ENCODE peak calls at places on chromosomes 11 and 22, in eight cellular contexts. P is hypothalamus; O is activated CD4-positive, alpha-beta T cell treated with anti-CD3 and anti-CD28 coated beads, Interleukin-2, amount 50 U/mL, for 4 hours; M is iPS-NIHi11; G is NCI-H2081; V is nephron progenitor cell; U is kidney epithelial cell; Z is naive thymus-derived CD8-positive, alpha-beta T cell. Q is an unnamed sample.

GRCh38 chr11:66883021-66883968 is 26.4 kb downstream of the LRFN4 start:
- DNase-seq in P (peak; percentile 82), O (peak; percentile 59), M (peak; percentile 86), G (peak; percentile 90), V (peak; percentile 84), U (peak; percentile 65), Z (peak; percentile 76), Q (peak; percentile 87)

GRCh38 chr11:73306977-73307322 is 1.1 kb upstream of the ARHGEF17 start:
- DNase-seq in P (no peak), O (no peak), M (peak; percentile 61), G (no peak), V (no peak), U (no peak), Z (no peak), Q (peak; percentile 64)

GRCh38 chr11:17256512-17256911 is 20.0 kb upstream of the NUCB2 start:
- DNase-seq in P (no peak), O (no peak), M (no peak), G (no peak), V (no peak), U (no peak), Z (no peak), Q (no peak)

GRCh38 chr22:28425211-28425610 is 254.4 kb downstream of the TTC28 start:
- DNase-seq in P (no peak), O (no peak), M (no peak), G (no peak), V (no peak), U (no peak), Z (no peak), Q (no peak)

GRCh38 chr11:75406338-75406777 is 7.0 kb downstream of the RPS3 start:
- DNase-seq in P (no peak), O (no peak), M (no peak), G (peak; percentile 66), V (no peak), U (no peak), Z (no peak), Q (peak; percentile 63)

GRCh38 chr11:1163911-1164735 is 6.4 kb downstream of the MUC5AC start:
- DNase-seq in P (no peak), O (no peak), M (peak; percentile 38), G (no peak), V (no peak), U (no peak), Z (peak; percentile 55), Q (peak; percentile 31)

GRCh38 chr11:2273311-2273710 is 2.9 kb upstream of the ASCL2 start:
- DNase-seq in P (no peak), O (no peak), M (no peak), G (no peak), V (no peak), U (no peak), Z (no peak), Q (no peak)

GRCh38 chr11:34439521-34440258 is 956 bp downstream of the CAT start:
- DNase-seq in P (no peak), O (no peak), M (no peak), G (no peak), V (no peak), U (no peak), Z (no peak), Q (peak; percentile 29)

GRCh38 chr11:61359541-61359940 is 2.1 kb downstream of the CYB561A3 start:
- DNase-seq in P (no peak), O (no peak), M (no peak), G (no peak), V (no peak), U (no peak), Z (no peak), Q (no peak)

GRCh38 chr22:25475554-25476022 is 88.9 kb upstream of the GRK3 start:
- DNase-seq in P (peak; percentile 78), O (no peak), M (peak; percentile 27), G (peak; percentile 49), V (peak; percentile 31), U (peak; percentile 93), Z (no peak), Q (no peak)

GRCh38 chr11:97934572-97935208 is 1086.1 kb upstream of the CNTN5 start:
- DNase-seq in P (no peak), O (no peak), M (no peak), G (no peak), V (no peak), U (no peak), Z (no peak), Q (no peak)

GRCh38 chr22:47595122-47595521 is 832.7 kb downstream of the TBC1D22A start:
- DNase-seq in P (no peak), O (no peak), M (no peak), G (no peak), V (no peak), U (no peak), Z (no peak), Q (no peak)

GRCh38 chr11:23924226-23924625 is 572.6 kb upstream of the LUZP2 start:
- DNase-seq in P (no peak), O (no peak), M (no peak), G (no peak), V (no peak), U (no peak), Z (no peak), Q (no peak)

Q was measured in D341Med.